ENCODE peak calls at places on chromosome 3, in four cellular contexts. R is SK-N-SH, L is K562, C is HepG2. Q is an unnamed sample.

GRCh38 chr3:69491980-69492379 is 106.1 kb upstream of the FRMD4B start:
- DNase-seq in R (no peak), L (no peak), C (no peak), Q (no peak)

GRCh38 chr3:160956785-160957184 is 148.4 kb downstream of the B3GALNT1 start:
- DNase-seq in L (no peak), R (no peak), C (peak; percentile 8), Q (no peak)

GRCh38 chr3:114365909-114366308 is 72.1 kb downstream of the TIGIT start:
- DNase-seq in C (no peak), R (no peak), L (no peak), Q (no peak)

GRCh38 chr3:4271834-4272233 is 31.3 kb upstream of the SETMAR start:
- DNase-seq in L (peak; percentile 39), R (peak; percentile 20), C (peak; percentile 8), Q (peak; percentile 19)

GRCh38 chr3:5023777-5024346 is 44.6 kb downstream of the BHLHE40 start:
- DNase-seq in C (no peak), R (no peak), L (no peak), Q (no peak)

GRCh38 chr3:21779909-21780308 is 28.9 kb upstream of the ZNF385D start:
- DNase-seq in L (no peak), C (no peak), R (no peak), Q (no peak)

GRCh38 chr3:78048698-78049097 is 1008.8 kb downstream of the ROBO2 start:
- DNase-seq in C (no peak), L (no peak), R (no peak), Q (no peak)

GRCh38 chr3:150520408-150520807 is 25.9 kb downstream of the SERP1 start:
- DNase-seq in C (no peak), R (no peak), L (no peak), Q (no peak)

GRCh38 chr3:195549931-195550519 is 6.9 kb upstream of the PPP1R2 start:
- DNase-seq in C (peak; percentile 44), R (no peak), L (no peak), Q (no peak)

GRCh38 chr3:178170698-178171535 is 365.3 kb upstream of the KCNMB2 start:
- DNase-seq in L (peak; percentile 74), C (no peak), R (peak; percentile 39), Q (no peak)

GRCh38 chr3:48984648-48985047 is 5.4 kb upstream of the P4HTM start:
- DNase-seq in R (no peak), L (no peak), C (no peak), Q (no peak)

GRCh38 chr3:102037209-102037608 is 187.9 kb downstream of the NFKBIZ start:
- DNase-seq in L (no peak), C (no peak), R (no peak), Q (no peak)

GRCh38 chr3:81851166-81851565 is 89.7 kb upstream of the GBE1 start:
- DNase-seq in R (no peak), L (no peak), C (no peak), Q (no peak)

GRCh38 chr3:195183071-195183776 is 87.7 kb downstream of the XXYLT1 start:
- DNase-seq in R (no peak), L (no peak), C (no peak), Q (no peak)

GRCh38 chr3:123884258-123884831 is at the start of gene MYLK:
- DNase-seq in L (peak; percentile 74), R (peak; percentile 92), C (peak; percentile 65), Q (peak; percentile 61)

GRCh38 chr3:141769171-141769894 is 6.1 kb downstream of the GRK7 start:
- DNase-seq in C (peak; percentile 28), L (peak; percentile 37), R (peak; percentile 77), Q (no peak)

GRCh38 chr3:37254316-37254715 is 79.9 kb upstream of the LRRFIP2 start:
- DNase-seq in L (no peak), R (no peak), C (no peak), Q (no peak)

GRCh38 chr3:188673509-188674239 is 498.1 kb upstream of the TPRG1 start:
- DNase-seq in R (no peak), C (no peak), L (no peak), Q (no peak)

GRCh38 chr3:77370413-77370812 is 330.5 kb downstream of the ROBO2 start:
- DNase-seq in R (no peak), L (no peak), C (no peak), Q (no peak)

GRCh38 chr3:172448661-172449467 is 608 bp upstream of the GHSR start:
- DNase-seq in C (no peak), L (no peak), R (peak; percentile 60), Q (no peak)

GRCh38 chr3:61730577-61731231 is 169.3 kb downstream of the PTPRG start:
- DNase-seq in L (no peak), R (no peak), C (no peak), Q (no peak)

GRCh38 chr3:81198766-81199165 is 562.7 kb downstream of the GBE1 start:
- DNase-seq in C (no peak), R (peak; percentile 4), L (no peak), Q (no peak)

GRCh38 chr3:81024560-81024959 is 736.9 kb downstream of the GBE1 start:
- DNase-seq in R (no peak), L (no peak), C (no peak), Q (no peak)

GRCh38 chr3:108089544-108089943 is 1.3 kb downstream of the CD47 start:
- DNase-seq in C (no peak), L (no peak), R (no peak), Q (no peak)

GRCh38 chr3:177934001-177934891 is 602.0 kb upstream of the KCNMB2 start:
- DNase-seq in L (no peak), C (peak; percentile 14), R (no peak), Q (no peak)

GRCh38 chr3:11954312-11954934 is 49.8 kb upstream of the SYN2 start:
- DNase-seq in C (no peak), L (peak; percentile 53), R (peak; percentile 36), Q (no peak)

GRCh38 chr3:101803152-101803782 is 24.3 kb downstream of the NXPE3 start:
- DNase-seq in C (peak; percentile 74), R (peak; percentile 56), L (peak; percentile 34), Q (peak; percentile 43)

GRCh38 chr3:110301781-110302180 is 769.8 kb upstream of the NECTIN3 start:
- DNase-seq in C (no peak), L (no peak), R (peak; percentile 4), Q (no peak)

GRCh38 chr3:13349823-13350222 is 70.3 kb downstream of the NUP210 start:
- DNase-seq in R (no peak), C (no peak), L (no peak), Q (no peak)

GRCh38 chr3:16366-16765 is 180.2 kb upstream of the CHL1 start:
- DNase-seq in C (no peak), R (no peak), L (no peak), Q (no peak)
- TF ChIP-seq YY1 in C (no peak), R (no peak), L (no peak), Q (no peak)

GRCh38 chr3:157145566-157145965 is 14.4 kb downstream of the CCNL1 start:
- DNase-seq in R (no peak), L (no peak), C (no peak), Q (no peak)

GRCh38 chr3:157146664-157147082 is 13.3 kb downstream of the CCNL1 start:
- DNase-seq in C (no peak), R (no peak), L (no peak), Q (no peak)

GRCh38 chr3:157148123-157148889 is 11.6 kb downstream of the CCNL1 start:
- DNase-seq in R (no peak), L (no peak), C (no peak), Q (no peak)

GRCh38 chr3:157149136-157149696 is 10.7 kb downstream of the CCNL1 start:
- DNase-seq in L (no peak), R (no peak), C (no peak), Q (no peak)

GRCh38 chr3:157147099-157147803 is 12.7 kb downstream of the CCNL1 start:
- DNase-seq in R (no peak), C (no peak), L (no peak), Q (no peak)
- TF ChIP-seq ELF1 in R (no peak), C (no peak), L (no peak), Q (no peak)

GRCh38 chr3:100492810-100493140 is 356 bp downstream of the TMEM45A start:
- DNase-seq in R (no peak), C (no peak), L (no peak), Q (no peak)
- H3K27ac ChIP-seq in R (peak overlapping the region; percentile 91), C (peak overlapping the region; percentile 65), L (peak overlapping the region; percentile 12), Q (no peak overlapping the region)

GRCh38 chr3:134487406-134487805 is 1.5 kb downstream of the CEP63 start:
- DNase-seq in C (no peak), L (no peak), R (peak; percentile 22), Q (no peak)
- TF ChIP-seq YY1 in C (no peak), L (no peak), R (no peak), Q (no peak)

GRCh38 chr3:105938101-105938500 is 69.3 kb upstream of the CBLB start:
- DNase-seq in L (no peak), R (peak; percentile 9), C (no peak), Q (no peak)
- TF ChIP-seq ELF1 in L (no peak), R (no peak), C (no peak), Q (no peak)

DNA sequence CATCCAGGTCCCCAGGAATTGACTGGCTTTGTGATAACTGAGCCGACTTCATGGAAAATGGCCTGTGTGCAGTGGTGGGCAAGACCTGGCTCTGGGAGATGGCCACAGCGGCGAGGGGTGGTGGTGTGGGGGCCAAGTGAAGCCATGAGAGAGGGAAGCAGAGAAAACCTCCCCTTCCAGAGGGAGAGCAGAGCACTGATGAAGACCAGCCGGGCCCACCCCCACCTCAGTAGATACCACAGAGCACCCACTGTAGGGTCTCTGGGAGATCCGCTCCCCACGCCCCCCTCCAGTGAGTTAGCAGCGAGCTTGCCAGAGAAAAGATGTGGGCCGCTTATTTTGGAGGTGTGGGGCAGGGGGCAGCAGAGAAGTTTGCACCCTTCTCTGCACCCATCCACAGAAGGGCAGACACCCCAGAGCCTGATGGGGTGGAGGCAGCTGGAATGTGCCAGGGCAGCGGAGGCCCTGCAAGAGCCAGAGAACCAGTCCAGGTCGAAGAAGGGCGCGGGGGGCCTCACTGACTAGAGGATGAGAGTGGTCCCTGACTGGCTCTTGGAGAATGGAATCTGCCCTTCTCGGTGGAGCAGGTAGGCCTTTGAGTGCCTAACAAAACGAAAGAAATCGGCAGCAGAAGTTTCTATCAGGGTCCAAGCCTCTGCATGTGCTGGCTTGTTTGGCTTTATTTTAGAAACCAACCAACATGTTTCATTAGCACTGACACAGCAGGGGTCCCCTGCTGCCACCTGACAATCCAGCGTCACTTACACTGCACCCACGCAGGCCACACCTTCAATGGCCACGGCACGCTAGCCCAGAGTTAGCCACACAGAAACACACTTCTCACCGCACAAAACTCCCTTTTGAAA is 28.3 kb downstream of the MELTF start:
- DNase-seq in L (no peak), C (no peak), R (no peak), Q (no peak)
- H3K27ac ChIP-seq in L (no peak overlapping the region), C (no peak overlapping the region), R (no peak overlapping the region), Q (no peak overlapping the region)

DNA sequence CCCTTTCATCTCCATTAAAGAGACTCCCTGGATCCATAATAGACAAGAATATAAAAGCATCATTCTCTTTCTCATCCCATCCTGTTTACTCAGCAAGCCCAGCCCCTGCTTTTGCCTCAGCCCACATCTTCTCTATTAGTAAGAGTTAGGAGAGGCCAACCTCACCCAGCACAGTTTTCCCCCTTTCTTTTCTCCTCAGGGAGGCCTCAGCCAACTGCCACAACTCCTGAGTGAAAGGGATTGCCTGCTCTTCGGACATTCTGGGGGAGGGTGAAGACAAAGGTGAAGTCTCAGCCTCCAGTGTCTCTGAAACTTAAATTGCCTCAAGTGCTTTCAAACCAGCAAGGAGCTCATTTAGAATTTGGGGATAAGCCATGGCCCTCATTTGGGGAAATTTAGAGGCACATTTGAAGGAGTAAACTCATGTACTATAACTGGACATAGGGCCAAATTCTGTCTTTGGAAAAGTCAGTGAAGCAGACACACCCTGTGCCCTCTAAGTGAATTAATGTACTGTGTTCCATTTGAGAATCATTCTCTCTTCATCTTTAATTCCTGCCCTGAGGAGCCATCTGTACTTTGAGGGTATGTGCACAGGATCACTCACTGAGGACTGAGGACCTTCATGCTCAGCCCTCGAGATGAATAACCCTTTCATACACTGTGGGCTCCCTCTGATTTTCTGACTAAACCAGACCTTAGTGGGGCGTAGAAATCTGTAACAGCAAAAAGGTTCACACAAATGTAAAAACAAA is 82.5 kb downstream of the SOX2 start:
- DNase-seq in L (no peak), R (no peak), C (no peak), Q (no peak)
- TF ChIP-seq YY1 in L (no peak), R (no peak), C (no peak), Q (no peak)